ENCODE peak calls at places on chromosomes 3 and 15, in five cellular contexts. V is stimulated activated CD8-positive, alpha-beta memory T cell treated with anti-CD3 and anti-CD28 coated beads, Interleukin-2, amount 100 ng/mL, for 48 hours; X is mucosa of gallbladder; U is AG04450; F is psoas muscle. A is an unnamed sample.

GRCh38 chr3:30613135-30613825 is 6.9 kb downstream of the TGFBR2 start:
- DNase-seq in U (no peak), V (no peak), F (no peak), X (no peak), A (no peak)

GRCh38 chr3:96813134-96813819 is 1.1 kb upstream of the EPHA6 start:
- DNase-seq in X (peak), F (peak), U (peak), V (peak), A (peak)

GRCh38 chr3:102059145-102059943 is 210.0 kb downstream of the NFKBIZ start:
- DNase-seq in X (no peak), V (no peak), F (no peak), U (no peak), A (no peak)

GRCh38 chr3:187919535-187919934 is 174.3 kb upstream of the BCL6 start:
- DNase-seq in X (no peak), U (no peak), F (no peak), V (no peak), A (no peak)

GRCh38 chr15:62110000-62110851 is 43.4 kb downstream of the C2CD4A start:
- DNase-seq in F (peak), U (no peak), V (no peak), X (peak), A (peak)

GRCh38 chr15:34214135-34214534 is 4.2 kb upstream of the KATNBL1 start:
- DNase-seq in U (no peak), F (no peak), V (no peak), X (no peak), A (no peak)

GRCh38 chr15:59438891-59439290 is 905 bp downstream of the FAM81A start:
- DNase-seq in F (no peak), V (no peak), X (no peak), U (no peak), A (peak)

GRCh38 chr3:165193392-165194268 is 2.6 kb downstream of the SLITRK3 start:
- DNase-seq in U (no peak), F (no peak), V (no peak), X (no peak), A (no peak)

GRCh38 chr3:133547432-133548041 is 25.9 kb upstream of the CDV3 start:
- DNase-seq in V (no peak), U (no peak), F (no peak), X (no peak), A (no peak)

GRCh38 chr3:129476586-129476985 is 36.6 kb downstream of the IFT122 start:
- DNase-seq in X (no peak), F (no peak), U (no peak), V (no peak), A (no peak)

GRCh38 chr3:44924102-44925084 is 50.0 kb downstream of the TGM4 start:
- DNase-seq in F (no peak), X (no peak), V (no peak), U (no peak), A (no peak)

A was measured in NCI-H2227 treated with DMSO at 0.1 percent for 48 hours.